ENCODE peak calls at places on chromosome 16, in six cellular contexts. One of them, this sample, is unnamed.

GRCh38 chr16:31225193-31225592 is 8.3 kb upstream of the PYDC1 start:
- DNase-seq in fibroblast of the conjunctiva: no peak
- DNase-seq in NCI-H1092: no peak
- DNase-seq in AML-193: no peak
- DNase-seq in CD4-positive, alpha-beta T cell: no peak
- DNase-seq in substantia nigra: no peak
- DNase-seq in this sample: no peak

GRCh38 chr16:28110074-28110473 is 46.6 kb upstream of the GSG1L start:
- DNase-seq in NCI-H1092: no peak
- DNase-seq in fibroblast of the conjunctiva: no peak
- DNase-seq in CD4-positive, alpha-beta T cell: no peak
- DNase-seq in AML-193: no peak
- DNase-seq in substantia nigra: no peak
- DNase-seq in this sample: no peak

GRCh38 chr16:68704232-68704867 is 32.7 kb upstream of the CDH1 start:
- DNase-seq in substantia nigra: peak; percentile 35
- DNase-seq in fibroblast of the conjunctiva: peak; percentile 31
- DNase-seq in NCI-H1092: peak; percentile 69
- DNase-seq in AML-193: no peak
- DNase-seq in CD4-positive, alpha-beta T cell: peak; percentile 29
- DNase-seq in this sample: no peak

GRCh38 chr16:29915590-29916247 is 10.3 kb downstream of the KCTD13 start:
- DNase-seq in NCI-H1092: no peak
- DNase-seq in CD4-positive, alpha-beta T cell: no peak
- DNase-seq in substantia nigra: no peak
- DNase-seq in AML-193: no peak
- DNase-seq in fibroblast of the conjunctiva: no peak
- DNase-seq in this sample: no peak

GRCh38 chr16:51134269-51134812 is 16.7 kb downstream of the SALL1 start:
- DNase-seq in AML-193: no peak
- DNase-seq in substantia nigra: no peak
- DNase-seq in CD4-positive, alpha-beta T cell: no peak
- DNase-seq in NCI-H1092: no peak
- DNase-seq in fibroblast of the conjunctiva: no peak
- DNase-seq in this sample: no peak

GRCh38 chr16:27701381-27701780 is 151.4 kb downstream of the KATNIP start:
- DNase-seq in NCI-H1092: no peak
- DNase-seq in fibroblast of the conjunctiva: no peak
- DNase-seq in CD4-positive, alpha-beta T cell: no peak
- DNase-seq in AML-193: no peak
- DNase-seq in substantia nigra: no peak
- DNase-seq in this sample: no peak

GRCh38 chr16:85520853-85521736 is 92.0 kb upstream of the GSE1 start:
- DNase-seq in substantia nigra: no peak
- DNase-seq in fibroblast of the conjunctiva: no peak
- DNase-seq in CD4-positive, alpha-beta T cell: no peak
- DNase-seq in NCI-H1092: no peak
- DNase-seq in AML-193: no peak
- DNase-seq in this sample: no peak

GRCh38 chr16:60203525-60204124 is 1469.5 kb upstream of the GOT2 start:
- DNase-seq in CD4-positive, alpha-beta T cell: no peak
- DNase-seq in NCI-H1092: no peak
- DNase-seq in fibroblast of the conjunctiva: peak; percentile 3
- DNase-seq in substantia nigra: no peak
- DNase-seq in AML-193: no peak
- DNase-seq in this sample: no peak

GRCh38 chr16:12062343-12063003 is 85.9 kb downstream of the SNX29 start:
- DNase-seq in CD4-positive, alpha-beta T cell: no peak
- DNase-seq in fibroblast of the conjunctiva: peak; percentile 72
- DNase-seq in NCI-H1092: no peak
- DNase-seq in substantia nigra: no peak
- DNase-seq in AML-193: peak; percentile 70
- DNase-seq in this sample: no peak

GRCh38 chr16:70508752-70509151 is 14.6 kb downstream of the COG4 start:
- DNase-seq in NCI-H1092: no peak
- DNase-seq in AML-193: peak; percentile 76
- DNase-seq in fibroblast of the conjunctiva: no peak
- DNase-seq in substantia nigra: no peak
- DNase-seq in CD4-positive, alpha-beta T cell: no peak
- DNase-seq in this sample: no peak

GRCh38 chr16:2064368-2064945 is 16.7 kb downstream of the TSC2 start:
- DNase-seq in CD4-positive, alpha-beta T cell: no peak
- DNase-seq in NCI-H1092: no peak
- DNase-seq in AML-193: no peak
- DNase-seq in fibroblast of the conjunctiva: no peak
- DNase-seq in substantia nigra: no peak
- DNase-seq in this sample: no peak

GRCh38 chr16:4593069-4593468 is 21.6 kb downstream of the UBALD1 start:
- DNase-seq in AML-193: no peak
- DNase-seq in substantia nigra: no peak
- DNase-seq in fibroblast of the conjunctiva: no peak
- DNase-seq in CD4-positive, alpha-beta T cell: no peak
- DNase-seq in NCI-H1092: peak; percentile 78
- DNase-seq in this sample: no peak

GRCh38 chr16:53844796-53845195 is 140.8 kb downstream of the FTO start:
- DNase-seq in AML-193: no peak
- DNase-seq in NCI-H1092: no peak
- DNase-seq in substantia nigra: no peak
- DNase-seq in CD4-positive, alpha-beta T cell: no peak
- DNase-seq in fibroblast of the conjunctiva: no peak
- DNase-seq in this sample: no peak

GRCh38 chr16:27508476-27508875 is 41.2 kb downstream of the GTF3C1 start:
- DNase-seq in CD4-positive, alpha-beta T cell: no peak
- DNase-seq in NCI-H1092: no peak
- DNase-seq in substantia nigra: no peak
- DNase-seq in AML-193: no peak
- DNase-seq in fibroblast of the conjunctiva: no peak
- DNase-seq in this sample: no peak

GRCh38 chr16:57622361-57623250 is 5.8 kb upstream of the ADGRG1 start:
- DNase-seq in substantia nigra: no peak
- DNase-seq in AML-193: no peak
- DNase-seq in CD4-positive, alpha-beta T cell: no peak
- DNase-seq in fibroblast of the conjunctiva: no peak
- DNase-seq in NCI-H1092: no peak
- DNase-seq in this sample: no peak

GRCh38 chr16:64225696-64226095 is 896.2 kb downstream of the CDH11 start:
- DNase-seq in AML-193: no peak
- DNase-seq in CD4-positive, alpha-beta T cell: no peak
- DNase-seq in substantia nigra: no peak
- DNase-seq in NCI-H1092: no peak
- DNase-seq in fibroblast of the conjunctiva: no peak
- DNase-seq in this sample: no peak

GRCh38 chr16:88993006-88993787 is 16.2 kb upstream of the CBFA2T3 start:
- DNase-seq in CD4-positive, alpha-beta T cell: no peak
- DNase-seq in AML-193: peak; percentile 52
- DNase-seq in fibroblast of the conjunctiva: no peak
- DNase-seq in substantia nigra: no peak
- DNase-seq in NCI-H1092: no peak
- DNase-seq in this sample: no peak

GRCh38 chr16:85583491-85584181 is 29.5 kb upstream of the GSE1 start:
- DNase-seq in CD4-positive, alpha-beta T cell: no peak
- DNase-seq in AML-193: no peak
- DNase-seq in NCI-H1092: no peak
- DNase-seq in fibroblast of the conjunctiva: no peak
- DNase-seq in substantia nigra: no peak
- DNase-seq in this sample: no peak

GRCh38 chr16:65896448-65897153 is 469.9 kb upstream of the CDH5 start:
- DNase-seq in CD4-positive, alpha-beta T cell: no peak
- DNase-seq in NCI-H1092: no peak
- DNase-seq in fibroblast of the conjunctiva: no peak
- DNase-seq in AML-193: no peak
- DNase-seq in substantia nigra: no peak
- DNase-seq in this sample: no peak

GRCh38 chr16:89412811-89413210 is 77.5 kb downstream of the ANKRD11 start:
- DNase-seq in fibroblast of the conjunctiva: no peak
- DNase-seq in AML-193: no peak
- DNase-seq in substantia nigra: no peak
- DNase-seq in CD4-positive, alpha-beta T cell: no peak
- DNase-seq in NCI-H1092: no peak
- DNase-seq in this sample: no peak

GRCh38 chr16:57009641-57010170 is 20.3 kb downstream of the NLRC5 start:
- DNase-seq in AML-193: no peak
- DNase-seq in substantia nigra: no peak
- DNase-seq in CD4-positive, alpha-beta T cell: no peak
- DNase-seq in NCI-H1092: no peak
- DNase-seq in fibroblast of the conjunctiva: no peak
- DNase-seq in this sample: no peak

GRCh38 chr16:84667600-84668309 is 19.4 kb downstream of the KLHL36 start:
- DNase-seq in fibroblast of the conjunctiva: no peak
- DNase-seq in CD4-positive, alpha-beta T cell: no peak
- DNase-seq in NCI-H1092: no peak
- DNase-seq in AML-193: no peak
- DNase-seq in substantia nigra: no peak
- DNase-seq in this sample: no peak

GRCh38 chr16:68539704-68540370 is 746 bp downstream of the ZFP90 start:
- DNase-seq in AML-193: peak; percentile 14
- DNase-seq in NCI-H1092: no peak
- DNase-seq in CD4-positive, alpha-beta T cell: no peak
- DNase-seq in substantia nigra: peak; percentile 27
- DNase-seq in fibroblast of the conjunctiva: no peak
- DNase-seq in this sample: no peak

GRCh38 chr16:77574867-77575619 is 140.2 kb upstream of the ADAMTS18 start:
- DNase-seq in fibroblast of the conjunctiva: no peak
- DNase-seq in NCI-H1092: no peak
- DNase-seq in CD4-positive, alpha-beta T cell: no peak
- DNase-seq in substantia nigra: no peak
- DNase-seq in AML-193: no peak
- DNase-seq in this sample: no peak

GRCh38 chr16:11909653-11910551 is 5.9 kb downstream of the GSPT1 start:
- DNase-seq in fibroblast of the conjunctiva: no peak
- DNase-seq in AML-193: no peak
- DNase-seq in CD4-positive, alpha-beta T cell: no peak
- DNase-seq in substantia nigra: no peak
- DNase-seq in NCI-H1092: no peak
- DNase-seq in this sample: no peak